ENCODE peak calls at places on chromosomes 2 and 18, in seven cellular contexts. K is K562, Y is HCT116, U is HepG2, X is H1, A is Panc1, I is GM12878. Q is an unnamed sample.

GRCh38 chr2:43083710-43084698 is 142.4 kb downstream of the ZFP36L2 start:
- DNase-seq in Y (no peak), I (no peak), K (peak; percentile 35), U (no peak), A (no peak), X (no peak), Q (peak; percentile 75)

GRCh38 chr2:46493241-46493970 is 14.0 kb downstream of the TMEM247 start:
- DNase-seq in Y (no peak), X (no peak), A (no peak), U (no peak), I (peak; percentile 64), K (no peak), Q (no peak)

GRCh38 chr18:79545255-79545654 is 134.3 kb upstream of the CTDP1 start:
- DNase-seq in K (no peak), Y (no peak), I (no peak), U (no peak), A (no peak), X (no peak), Q (no peak)

GRCh38 chr2:115162454-115163293 is 720.2 kb downstream of the DPP10 start:
- DNase-seq in X (peak; percentile 53), U (no peak), I (no peak), K (no peak), Y (no peak), A (no peak), Q (peak; percentile 9)

GRCh38 chr18:9531791-9532410 is 56.6 kb downstream of the RALBP1 start:
- DNase-seq in A (no peak), U (no peak), K (no peak), I (no peak), Y (no peak), X (no peak), Q (no peak)

GRCh38 chr18:68735498-68736343 is 20.8 kb upstream of the TMX3 start:
- DNase-seq in K (peak; percentile 23), I (no peak), A (peak; percentile 38), Y (peak; percentile 23), U (peak; percentile 28), X (no peak), Q (peak; percentile 58)

GRCh38 chr2:190881074-190881479 is 456 bp downstream of the GLS start:
- DNase-seq in Y (no peak), A (no peak), X (no peak), K (no peak), I (no peak), U (no peak), Q (peak; percentile 64)

GRCh38 chr2:222268311-222268980 is 30.4 kb downstream of the PAX3 start:
- DNase-seq in Y (no peak), U (no peak), I (no peak), X (no peak), K (no peak), A (no peak), Q (no peak)

GRCh38 chr2:155965415-155966070 is 367.0 kb downstream of the NR4A2 start:
- DNase-seq in A (no peak), I (no peak), X (no peak), Y (no peak), K (no peak), U (no peak), Q (no peak)

GRCh38 chr2:136255648-136256461 is 137.9 kb upstream of the CXCR4 start:
- DNase-seq in U (no peak), A (no peak), K (no peak), Y (no peak), X (no peak), I (no peak), Q (no peak)

GRCh38 chr2:28395334-28396061 is 2.8 kb downstream of the FOSL2 start:
- DNase-seq in A (no peak), U (no peak), I (no peak), Y (no peak), K (no peak), X (no peak), Q (no peak)

GRCh38 chr18:61785588-61785987 is 107.2 kb downstream of the RNF152 start:
- DNase-seq in U (no peak), I (no peak), A (no peak), K (no peak), Y (no peak), X (no peak), Q (no peak)

GRCh38 chr2:233234264-233234663 is 17.2 kb upstream of the ATG16L1 start:
- DNase-seq in Y (no peak), I (no peak), X (no peak), U (no peak), A (no peak), K (no peak), Q (no peak)

GRCh38 chr2:121635371-121635770 is 13.9 kb downstream of the CLASP1 start:
- DNase-seq in U (no peak), A (no peak), I (no peak), Y (no peak), K (no peak), X (no peak), Q (no peak)

GRCh38 chr2:202510911-202511310 is 123.9 kb upstream of the FAM117B start:
- DNase-seq in Y (no peak), X (no peak), U (no peak), A (no peak), I (no peak), K (no peak), Q (no peak)

GRCh38 chr2:8608411-8608954 is 73.4 kb upstream of the ID2 start:
- DNase-seq in I (peak; percentile 39), Y (no peak), A (no peak), U (no peak), X (no peak), K (no peak), Q (no peak)

GRCh38 chr18:11500153-11501122 is 109.0 kb upstream of the SLC35G4 start:
- DNase-seq in K (no peak), U (peak; percentile 98), X (no peak), Y (peak; percentile 89), A (peak; percentile 81), I (peak; percentile 56), Q (no peak)
- TF ChIP-seq SIN3A in K (no peak), U (no peak), X (no peak), Y (peak; percentile 78), A (no peak), I (no peak), Q (no peak)

GRCh38 chr2:234333168-234334130 is 163.4 kb downstream of the ARL4C start:
- DNase-seq in A (no peak), I (no peak), Y (no peak), X (no peak), K (no peak), U (no peak), Q (no peak)

GRCh38 chr2:234331966-234332365 is 164.9 kb downstream of the ARL4C start:
- DNase-seq in I (no peak), Y (no peak), U (no peak), X (no peak), K (no peak), A (no peak), Q (no peak)

GRCh38 chr2:234339016-234339415 is 157.9 kb downstream of the ARL4C start:
- DNase-seq in U (no peak), X (no peak), Y (no peak), K (no peak), A (no peak), I (no peak), Q (no peak)

GRCh38 chr2:234334146-234334545 is 162.7 kb downstream of the ARL4C start:
- DNase-seq in I (no peak), K (no peak), U (no peak), X (no peak), Y (no peak), A (no peak), Q (peak; percentile 55)

DNA sequence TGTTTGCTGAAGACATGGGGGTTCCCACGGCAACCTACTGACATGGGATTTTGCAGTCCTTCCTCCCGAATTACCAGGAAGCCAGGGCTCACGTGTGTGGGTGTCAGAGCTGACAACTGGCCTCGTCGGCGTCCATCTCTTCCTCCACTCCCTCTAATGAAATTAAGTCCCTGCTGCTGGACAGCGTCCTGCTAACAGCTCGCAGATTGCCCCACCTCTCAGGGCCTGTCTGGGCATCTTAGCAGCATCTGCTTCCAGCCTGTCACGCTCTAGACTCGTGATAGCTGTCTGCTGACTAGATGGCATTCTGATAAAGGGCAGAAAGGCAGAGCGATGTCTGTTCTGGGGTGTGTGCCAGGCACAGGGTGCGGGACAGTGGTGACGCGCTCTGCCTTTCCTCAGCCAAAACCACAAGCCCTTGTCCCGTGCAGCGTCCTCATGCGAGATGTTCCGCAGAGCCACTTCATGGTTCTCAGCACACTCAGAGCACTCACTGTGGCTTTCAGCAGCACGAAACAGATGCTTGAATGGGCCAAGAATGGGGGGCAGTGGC is 161.1 kb downstream of the ARL4C start:
- DNase-seq in K (no peak), A (no peak), Y (no peak), X (no peak), I (no peak), U (no peak), Q (peak; percentile 83)
- TF ChIP-seq SIN3A in K (no peak), A (no peak), Y (no peak), X (no peak), I (no peak), U (no peak), Q (peak; percentile 92)

GRCh38 chr2:123162400-123163016 is 862.6 kb upstream of the CNTNAP5 start:
- DNase-seq in U (no peak), A (no peak), Y (no peak), I (no peak), X (no peak), K (no peak), Q (no peak)

GRCh38 chr2:123154195-123154594 is 870.9 kb upstream of the CNTNAP5 start:
- DNase-seq in I (no peak), Y (no peak), K (no peak), U (no peak), X (no peak), A (no peak), Q (no peak)

GRCh38 chr2:123153041-123153440 is 872.0 kb upstream of the CNTNAP5 start:
- DNase-seq in Y (no peak), X (no peak), U (no peak), K (no peak), A (no peak), I (no peak), Q (no peak)

DNA sequence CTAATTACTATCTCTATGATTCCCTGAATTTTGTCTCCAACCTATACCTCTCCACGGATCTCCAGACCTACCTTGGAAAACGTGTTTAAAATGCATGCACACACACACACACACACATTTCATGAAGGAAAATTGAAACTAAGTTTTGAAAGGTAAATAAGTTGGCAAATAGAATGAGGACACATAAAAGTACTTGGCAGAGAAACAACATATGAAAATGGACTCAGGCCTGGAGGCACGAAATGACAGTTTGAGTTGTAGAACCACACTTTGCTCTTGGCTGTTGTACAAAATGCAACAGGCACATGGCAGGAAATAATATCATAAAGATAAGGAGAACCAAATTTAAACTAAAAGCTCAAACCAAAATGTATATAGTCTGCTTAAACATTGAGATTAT is 868.1 kb upstream of the CNTNAP5 start:
- DNase-seq in X (no peak), U (no peak), I (no peak), Y (no peak), K (no peak), A (no peak), Q (no peak)
- TF ChIP-seq SIN3A in X (no peak), U (no peak), I (no peak), Y (no peak), K (no peak), A (no peak), Q (no peak)

GRCh38 chr2:2466534-2466933 is 135.5 kb upstream of the MYT1L start:
- DNase-seq in Y (no peak), U (no peak), A (no peak), K (no peak), I (no peak), X (no peak), Q (no peak)

DNA sequence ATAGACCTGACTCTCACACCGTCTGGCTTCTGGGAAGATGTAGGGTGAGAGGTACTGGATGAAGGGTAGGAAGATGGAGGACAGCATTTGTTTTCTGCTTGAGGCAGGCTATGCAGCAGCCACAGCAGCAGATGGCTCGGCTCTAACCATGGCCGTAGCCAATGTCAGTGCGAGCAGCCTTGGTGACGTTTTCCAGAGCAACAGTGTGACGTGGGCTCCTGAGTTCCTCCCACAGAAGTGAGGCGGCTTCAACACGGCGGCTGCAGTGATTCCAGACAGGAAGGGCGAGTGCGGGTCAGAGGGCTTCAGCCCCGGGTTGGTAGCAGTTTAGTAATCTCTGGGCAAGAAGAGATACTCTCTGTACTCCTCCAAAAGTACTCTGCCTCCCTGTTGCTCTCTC is 133.0 kb upstream of the MYT1L start:
- DNase-seq in A (no peak), U (no peak), K (no peak), X (no peak), Y (no peak), I (no peak), Q (peak; percentile 67)
- TF ChIP-seq SIN3A in A (no peak), U (no peak), K (no peak), X (no peak), Y (no peak), I (no peak), Q (no peak)

Q was measured in SK-N-SH.